ENCODE peak calls at places on chromosome 14, in six cellular contexts. One of them, this sample, is unnamed.
A peak's percentile ranks its signal among the peaks of the same experiment; 100 is the strongest.

GRCh38 chr14:105857223-105857815 is 330.9 kb downstream of the TMEM121 start:
- DNase-seq in K562: no peak
- DNase-seq in IMR-90: no peak
- DNase-seq in HCT116: no peak
- DNase-seq in stomach: no peak
- DNase-seq in testis: peak; percentile 9
- DNase-seq in this sample: no peak

GRCh38 chr14:88521818-88522217 is 33.0 kb downstream of the PTPN21 start:
- DNase-seq in K562: no peak
- DNase-seq in IMR-90: peak; percentile 27
- DNase-seq in HCT116: no peak
- DNase-seq in stomach: no peak
- DNase-seq in testis: no peak
- DNase-seq in this sample: no peak

GRCh38 chr14:96554315-96554910 is 52.2 kb downstream of the PAPOLA start:
- DNase-seq in K562: no peak
- DNase-seq in IMR-90: no peak
- DNase-seq in HCT116: no peak
- DNase-seq in stomach: no peak
- DNase-seq in testis: no peak
- DNase-seq in this sample: no peak

GRCh38 chr14:51776102-51776894 is 84.1 kb upstream of the GNG2 start:
- DNase-seq in K562: peak; percentile 25
- DNase-seq in IMR-90: peak; percentile 68
- DNase-seq in HCT116: peak; percentile 44
- DNase-seq in stomach: no peak
- DNase-seq in testis: peak; percentile 80
- DNase-seq in this sample: peak; percentile 39

GRCh38 chr14:35829449-35829848 is 3.3 kb downstream of the BRMS1L start:
- DNase-seq in K562: no peak
- DNase-seq in IMR-90: peak; percentile 73
- DNase-seq in HCT116: no peak
- DNase-seq in stomach: no peak
- DNase-seq in testis: no peak
- DNase-seq in this sample: no peak

GRCh38 chr14:92397140-92397815 is 74.3 kb downstream of the SLC24A4 start:
- DNase-seq in K562: no peak
- DNase-seq in IMR-90: peak; percentile 62
- DNase-seq in HCT116: peak; percentile 26
- DNase-seq in stomach: no peak
- DNase-seq in testis: no peak
- DNase-seq in this sample: no peak

GRCh38 chr14:92924247-92924646 is 1.3 kb downstream of the CHGA start:
- DNase-seq in K562: no peak
- DNase-seq in IMR-90: no peak
- DNase-seq in HCT116: no peak
- DNase-seq in stomach: no peak
- DNase-seq in testis: peak; percentile 51
- DNase-seq in this sample: no peak

GRCh38 chr14:21197418-21198205 is 41.7 kb upstream of the OR5AU1 start:
- DNase-seq in K562: no peak
- DNase-seq in IMR-90: no peak
- DNase-seq in HCT116: no peak
- DNase-seq in stomach: no peak
- DNase-seq in testis: no peak
- DNase-seq in this sample: no peak

GRCh38 chr14:66709292-66709691 is 201.3 kb downstream of the GPHN start:
- DNase-seq in K562: no peak
- DNase-seq in IMR-90: peak; percentile 19
- DNase-seq in HCT116: peak; percentile 21
- DNase-seq in stomach: no peak
- DNase-seq in testis: no peak
- DNase-seq in this sample: no peak

GRCh38 chr14:31025335-31026075 is at the start of gene AP4S1:
- DNase-seq in K562: peak; percentile 36
- DNase-seq in IMR-90: no peak
- DNase-seq in HCT116: no peak
- DNase-seq in stomach: peak; percentile 36
- DNase-seq in testis: peak; percentile 66
- DNase-seq in this sample: peak; percentile 80
- TF ChIP-seq POLR2A in K562: peak; percentile 65
- TF ChIP-seq POLR2A in IMR-90: no peak
- TF ChIP-seq POLR2A in HCT116: no peak
- TF ChIP-seq POLR2A in stomach: no peak
- TF ChIP-seq POLR2A in testis: no peak
- TF ChIP-seq POLR2A in this sample: peak; percentile 47

GRCh38 chr14:103385153-103385993 is at the start of gene MARK3:
- DNase-seq in K562: peak; percentile 93
- DNase-seq in IMR-90: peak; percentile 95
- DNase-seq in HCT116: peak; percentile 86
- DNase-seq in stomach: peak; percentile 98
- DNase-seq in testis: peak; percentile 99
- DNase-seq in this sample: peak; percentile 98
- TF ChIP-seq POLR2A in K562: peak; percentile 83
- TF ChIP-seq POLR2A in IMR-90: peak; percentile 79
- TF ChIP-seq POLR2A in HCT116: peak; percentile 78
- TF ChIP-seq POLR2A in stomach: no peak
- TF ChIP-seq POLR2A in testis: peak; percentile 89
- TF ChIP-seq POLR2A in this sample: peak; percentile 95

DNA sequence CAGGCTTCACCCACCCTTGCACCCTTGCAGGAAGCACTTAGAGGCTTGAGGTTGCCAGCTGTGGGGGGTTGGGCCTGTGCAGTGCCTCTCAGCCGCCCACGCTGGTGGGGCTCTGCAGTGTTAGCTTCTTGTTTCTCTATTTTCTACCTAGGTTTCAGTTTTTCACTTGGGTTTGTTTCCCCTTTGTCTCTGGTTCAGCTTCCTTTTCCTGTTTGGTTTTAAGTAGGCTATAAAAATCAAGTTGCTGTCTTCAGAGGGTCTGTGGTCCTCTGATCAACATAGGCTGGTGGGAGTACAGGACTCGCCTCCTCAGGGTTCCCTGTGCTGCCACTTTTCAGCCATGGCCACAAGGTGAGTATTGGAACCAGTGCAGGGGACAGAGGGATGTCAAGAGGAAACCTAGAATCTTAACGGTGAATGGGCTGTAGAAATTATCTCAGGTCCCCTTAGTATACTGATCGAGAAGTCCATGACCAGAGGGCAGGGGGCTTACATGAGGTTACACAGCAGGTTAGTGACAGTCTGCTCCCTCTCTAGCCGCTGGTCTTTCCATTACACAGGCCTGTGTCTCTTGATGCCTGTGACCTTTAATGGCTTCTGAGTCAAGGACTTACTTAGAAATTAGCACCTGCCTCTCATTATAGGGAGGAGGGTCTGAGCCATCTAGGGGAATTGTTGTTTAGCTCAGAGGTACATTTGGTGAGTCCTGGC is at the start of gene EVL:
- DNase-seq in K562: no peak
- DNase-seq in IMR-90: no peak
- DNase-seq in HCT116: no peak
- DNase-seq in stomach: peak; percentile 52
- DNase-seq in testis: no peak
- DNase-seq in this sample: peak; percentile 19
- TF ChIP-seq POLR2A in K562: no peak
- TF ChIP-seq POLR2A in IMR-90: no peak
- TF ChIP-seq POLR2A in HCT116: no peak
- TF ChIP-seq POLR2A in stomach: no peak
- TF ChIP-seq POLR2A in testis: no peak
- TF ChIP-seq POLR2A in this sample: peak; percentile 17

GRCh38 chr14:60722836-60723217 is 1.3 kb downstream of the SIX4 start:
- DNase-seq in K562: peak; percentile 58
- DNase-seq in IMR-90: peak; percentile 11
- DNase-seq in HCT116: no peak
- DNase-seq in stomach: no peak
- DNase-seq in testis: no peak
- DNase-seq in this sample: no peak

GRCh38 chr14:60721331-60722162 is 2.6 kb downstream of the SIX4 start:
- DNase-seq in K562: peak; percentile 7
- DNase-seq in IMR-90: peak; percentile 84
- DNase-seq in HCT116: peak; percentile 54
- DNase-seq in stomach: peak; percentile 44
- DNase-seq in testis: peak; percentile 38
- DNase-seq in this sample: peak; percentile 23

GRCh38 chr14:60720962-60721330 is 3.2 kb downstream of the SIX4 start:
- DNase-seq in K562: no peak
- DNase-seq in IMR-90: no peak
- DNase-seq in HCT116: no peak
- DNase-seq in stomach: no peak
- DNase-seq in testis: no peak
- DNase-seq in this sample: no peak

GRCh38 chr14:60723218-60724079 is 702 bp downstream of the SIX4 start:
- DNase-seq in K562: peak; percentile 13
- DNase-seq in IMR-90: peak; percentile 62
- DNase-seq in HCT116: no peak
- DNase-seq in stomach: peak; percentile 54
- DNase-seq in testis: peak; percentile 50
- DNase-seq in this sample: peak; percentile 46

GRCh38 chr14:60722163-60722835 is 1.9 kb downstream of the SIX4 start:
- DNase-seq in K562: peak; percentile 18
- DNase-seq in IMR-90: peak; percentile 79
- DNase-seq in HCT116: no peak
- DNase-seq in stomach: peak; percentile 40
- DNase-seq in testis: peak; percentile 17
- DNase-seq in this sample: peak; percentile 27
- TF ChIP-seq POLR2A in K562: no peak
- TF ChIP-seq POLR2A in IMR-90: no peak
- TF ChIP-seq POLR2A in HCT116: no peak
- TF ChIP-seq POLR2A in stomach: no peak
- TF ChIP-seq POLR2A in testis: no peak
- TF ChIP-seq POLR2A in this sample: no peak

GRCh38 chr14:70640938-70641547 is 673 bp upstream of the TTC9 start:
- DNase-seq in K562: no peak
- DNase-seq in IMR-90: peak; percentile 58
- DNase-seq in HCT116: no peak
- DNase-seq in stomach: peak; percentile 63
- DNase-seq in testis: peak; percentile 53
- DNase-seq in this sample: no peak
- TF ChIP-seq POLR2A in K562: no peak
- TF ChIP-seq POLR2A in IMR-90: no peak
- TF ChIP-seq POLR2A in HCT116: no peak
- TF ChIP-seq POLR2A in stomach: no peak
- TF ChIP-seq POLR2A in testis: no peak
- TF ChIP-seq POLR2A in this sample: no peak

GRCh38 chr14:77011226-77011762 is 17.2 kb downstream of the IRF2BPL start:
- DNase-seq in K562: no peak
- DNase-seq in IMR-90: no peak
- DNase-seq in HCT116: no peak
- DNase-seq in stomach: peak; percentile 52
- DNase-seq in testis: no peak
- DNase-seq in this sample: no peak

GRCh38 chr14:77012193-77012592 is 16.3 kb downstream of the IRF2BPL start:
- DNase-seq in K562: no peak
- DNase-seq in IMR-90: no peak
- DNase-seq in HCT116: no peak
- DNase-seq in stomach: no peak
- DNase-seq in testis: no peak
- DNase-seq in this sample: no peak

GRCh38 chr14:77014004-77014604 is 14.4 kb downstream of the IRF2BPL start:
- DNase-seq in K562: no peak
- DNase-seq in IMR-90: peak; percentile 47
- DNase-seq in HCT116: no peak
- DNase-seq in stomach: peak; percentile 77
- DNase-seq in testis: peak; percentile 92
- DNase-seq in this sample: no peak

GRCh38 chr14:77018785-77019184 is 9.7 kb downstream of the IRF2BPL start:
- DNase-seq in K562: no peak
- DNase-seq in IMR-90: no peak
- DNase-seq in HCT116: no peak
- DNase-seq in stomach: no peak
- DNase-seq in testis: no peak
- DNase-seq in this sample: no peak

DNA sequence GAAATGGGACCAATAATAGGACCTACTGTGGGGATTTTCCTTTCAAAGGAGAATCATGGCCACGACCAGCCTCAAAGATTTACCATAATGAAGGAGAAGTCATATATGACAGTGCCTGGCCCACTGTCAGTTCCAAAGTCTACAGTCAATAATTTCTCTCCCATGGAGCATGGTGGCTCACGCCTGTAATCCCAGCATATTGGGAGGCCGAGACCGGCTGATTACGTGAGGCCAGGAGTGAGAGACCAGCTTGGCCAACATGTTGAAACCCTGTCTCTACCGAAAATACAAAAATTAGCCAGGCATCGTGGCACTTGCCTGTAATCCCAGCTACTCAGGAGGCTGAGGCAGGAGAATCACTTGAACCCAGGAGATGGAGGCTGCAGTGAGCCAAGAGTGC is 13.8 kb downstream of the IRF2BPL start:
- DNase-seq in K562: no peak
- DNase-seq in IMR-90: no peak
- DNase-seq in HCT116: no peak
- DNase-seq in stomach: no peak
- DNase-seq in testis: no peak
- DNase-seq in this sample: no peak
- TF ChIP-seq POLR2A in K562: no peak
- TF ChIP-seq POLR2A in IMR-90: no peak
- TF ChIP-seq POLR2A in HCT116: no peak
- TF ChIP-seq POLR2A in stomach: no peak
- TF ChIP-seq POLR2A in testis: no peak
- TF ChIP-seq POLR2A in this sample: no peak

GRCh38 chr14:24184104-24184970 is 4.3 kb downstream of the IPO4 start:
- DNase-seq in K562: no peak
- DNase-seq in IMR-90: no peak
- DNase-seq in HCT116: no peak
- DNase-seq in stomach: no peak
- DNase-seq in testis: no peak
- DNase-seq in this sample: no peak

GRCh38 chr14:24181251-24182077 is 7.2 kb downstream of the IPO4 start:
- DNase-seq in K562: no peak
- DNase-seq in IMR-90: no peak
- DNase-seq in HCT116: no peak
- DNase-seq in stomach: no peak
- DNase-seq in testis: no peak
- DNase-seq in this sample: no peak

GRCh38 chr14:24185015-24185414 is 3.6 kb downstream of the IPO4 start:
- DNase-seq in K562: no peak
- DNase-seq in IMR-90: no peak
- DNase-seq in HCT116: no peak
- DNase-seq in stomach: no peak
- DNase-seq in testis: no peak
- DNase-seq in this sample: no peak

GRCh38 chr14:24182110-24182882 is 6.3 kb downstream of the IPO4 start:
- DNase-seq in K562: no peak
- DNase-seq in IMR-90: no peak
- DNase-seq in HCT116: no peak
- DNase-seq in stomach: no peak
- DNase-seq in testis: no peak
- DNase-seq in this sample: no peak

DNA sequence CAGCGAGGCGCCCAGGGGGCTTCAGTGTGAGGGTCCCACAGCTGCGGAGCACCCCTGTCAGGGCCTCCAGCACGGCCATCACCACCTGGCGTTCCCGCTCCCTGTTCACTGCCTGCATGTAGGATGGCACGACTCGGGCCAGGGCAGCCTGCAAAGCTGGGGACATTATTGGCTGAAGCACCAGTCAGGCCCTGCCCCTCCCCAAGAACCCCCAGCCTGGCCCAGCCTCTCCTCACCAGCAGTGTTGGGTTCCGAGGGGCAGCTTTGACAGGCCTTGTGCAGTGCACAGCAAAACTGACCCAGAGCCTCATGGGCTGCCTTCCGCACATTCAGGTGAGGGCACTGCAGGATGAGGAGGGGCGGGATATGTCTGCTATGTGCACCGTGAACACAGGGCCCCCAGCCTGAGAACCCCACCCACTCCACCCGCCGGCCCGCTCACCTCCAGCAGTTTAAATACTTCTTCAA is 5.6 kb downstream of the IPO4 start:
- DNase-seq in K562: no peak
- DNase-seq in IMR-90: no peak
- DNase-seq in HCT116: no peak
- DNase-seq in stomach: no peak
- DNase-seq in testis: no peak
- DNase-seq in this sample: no peak
- TF ChIP-seq POLR2A in K562: no peak
- TF ChIP-seq POLR2A in IMR-90: no peak
- TF ChIP-seq POLR2A in HCT116: no peak
- TF ChIP-seq POLR2A in stomach: no peak
- TF ChIP-seq POLR2A in testis: no peak
- TF ChIP-seq POLR2A in this sample: no peak

This sample was measured in erythroblast.